ENCODE peak calls at places on chromosomes 4 and X, in five cellular contexts. K, G, H, T and Q are unnamed samples.

GRCh38 chr4:47837582-47838294 is at the start of gene CORIN:
- DNase-seq in T (no peak), G (no peak), K (no peak), H (no peak), Q (no peak)

GRCh38 chrX:65924938-65925507 is 114.9 kb downstream of the VSIG4 start:
- DNase-seq in K (no peak), T (no peak), H (no peak), G (no peak), Q (no peak)

GRCh38 chr4:76562161-76562560 is 127.1 kb downstream of the SHROOM3 start:
- DNase-seq in T (peak; percentile 15), H (no peak), K (no peak), G (no peak), Q (no peak)

GRCh38 chr4:107312366-107312765 is 276.3 kb upstream of the DKK2 start:
- DNase-seq in K (no peak), T (no peak), H (no peak), G (no peak), Q (no peak)

GRCh38 chr4:36399762-36400353 is 118.4 kb downstream of the DTHD1 start:
- DNase-seq in T (peak; percentile 6), G (no peak), K (no peak), H (no peak), Q (peak; percentile 30)

GRCh38 chr4:127623755-127624087 is 9.0 kb upstream of the INTU start:
- DNase-seq in G (no peak), K (no peak), T (no peak), H (no peak), Q (no peak)

GRCh38 chrX:12825801-12826200 is 34.6 kb downstream of the PRPS2 start:
- DNase-seq in T (no peak), K (no peak), G (peak; percentile 29), H (no peak), Q (no peak)

GRCh38 chrX:134512566-134512965 is 52.6 kb downstream of the HPRT1 start:
- DNase-seq in T (peak; percentile 76), H (no peak), K (no peak), G (peak; percentile 34), Q (no peak)

GRCh38 chr4:86223472-86223871 is 136.4 kb downstream of the MAPK10 start:
- DNase-seq in H (no peak), K (no peak), T (peak; percentile 19), G (peak; percentile 86), Q (no peak)